ENCODE peak calls at places on chromosomes 4 and X, in six cellular contexts. N, S, D, X, J and U are unnamed samples.

GRCh38 chrX:22090181-22090580 is 58.1 kb downstream of the PHEX start:
- DNase-seq in N (no peak), S (no peak), D (no peak), X (no peak), J (no peak), U (no peak)

GRCh38 chrX:13805241-13805640 is 11.7 kb downstream of the GPM6B start:
- DNase-seq in N (no peak), S (no peak), D (no peak), X (no peak), J (no peak), U (no peak)

GRCh38 chrX:66017659-66018170 is 22.2 kb downstream of the VSIG4 start:
- DNase-seq in N (no peak), S (no peak), D (no peak), X (no peak), J (no peak), U (no peak)

GRCh38 chrX:53085661-53086229 is 3.6 kb downstream of the TSPYL2 start:
- DNase-seq in N (no peak), S (no peak), D (no peak), X (no peak), J (no peak), U (no peak)

GRCh38 chr4:4575284-4576211 is 33.7 kb upstream of the STX18 start:
- DNase-seq in N (no peak), S (peak; percentile 66), D (no peak), X (peak; percentile 82), J (no peak), U (peak; percentile 79)

GRCh38 chr4:34193451-34194154 is 2050.7 kb downstream of the ARAP2 start:
- DNase-seq in N (no peak), S (no peak), D (no peak), X (no peak), J (no peak), U (no peak)

GRCh38 chr4:75908555-75908954 is 6.3 kb upstream of the PPEF2 start:
- DNase-seq in N (no peak), S (no peak), D (no peak), X (no peak), J (no peak), U (no peak)

GRCh38 chrX:47218280-47218919 is at the start of gene CDK16:
- DNase-seq in N (peak; percentile 37), S (peak; percentile 58), D (peak; percentile 48), X (peak; percentile 97), J (peak; percentile 63), U (peak; percentile 84)

GRCh38 chr4:160537681-160538080 is 1434.8 kb downstream of the RAPGEF2 start:
- DNase-seq in N (no peak), S (no peak), D (no peak), X (no peak), J (no peak), U (no peak)

GRCh38 chrX:39381446-39381845 is 580.2 kb downstream of the MID1IP1 start:
- DNase-seq in N (no peak), S (no peak), D (no peak), X (no peak), J (no peak), U (no peak)

GRCh38 chr4:165133150-165133549 is 20.5 kb upstream of the TMEM192 start:
- DNase-seq in N (no peak), S (no peak), D (no peak), X (no peak), J (no peak), U (no peak)

GRCh38 chr4:56450342-56450741 is 14.3 kb downstream of the PAICS start:
- DNase-seq in N (no peak), S (no peak), D (no peak), X (no peak), J (no peak), U (no peak)

GRCh38 chr4:149986916-149987315 is 91.3 kb upstream of the DCLK2 start:
- DNase-seq in N (no peak), S (no peak), D (no peak), X (no peak), J (no peak), U (no peak)

GRCh38 chrX:138026211-138026610 is 460.3 kb downstream of the ZIC3 start:
- DNase-seq in N (no peak), S (no peak), D (no peak), X (no peak), J (no peak), U (peak; percentile 15)

DNA sequence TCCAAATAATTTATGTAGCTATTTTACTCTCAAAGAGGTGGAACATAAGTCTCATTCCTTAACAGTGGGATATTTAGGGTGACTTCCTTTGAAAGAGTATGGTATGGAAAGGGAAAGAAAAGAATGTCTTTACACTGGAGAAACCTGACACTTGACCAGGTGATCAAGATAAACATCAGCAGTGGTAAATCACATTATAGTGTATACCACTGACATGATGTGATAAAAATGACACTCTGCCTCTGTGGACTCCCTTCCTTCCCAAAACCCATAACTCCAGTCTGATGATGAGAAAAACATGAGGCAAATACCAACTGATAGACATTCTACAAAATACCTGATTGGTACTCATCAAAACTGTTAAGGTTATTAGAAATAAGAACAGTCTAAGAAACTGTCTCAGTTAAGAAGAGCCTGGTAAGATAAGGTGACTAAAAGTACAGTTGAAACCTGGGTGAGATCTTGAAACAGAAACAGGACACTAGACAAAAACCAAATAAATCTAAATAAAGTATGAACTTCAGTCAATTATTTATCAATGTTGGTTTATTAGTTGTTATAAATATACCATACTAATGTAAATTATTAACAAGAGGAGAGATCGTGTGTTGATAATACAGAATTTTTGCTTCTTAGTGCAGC is 144.2 kb upstream of the PCDH18 start:
- DNase-seq in N (no peak), S (no peak), D (no peak), X (no peak), J (no peak), U (no peak)
- TF ChIP-seq CTCF in N (no peak), S (no peak), D (no peak), X (no peak), J (no peak), U (no peak)

DNA sequence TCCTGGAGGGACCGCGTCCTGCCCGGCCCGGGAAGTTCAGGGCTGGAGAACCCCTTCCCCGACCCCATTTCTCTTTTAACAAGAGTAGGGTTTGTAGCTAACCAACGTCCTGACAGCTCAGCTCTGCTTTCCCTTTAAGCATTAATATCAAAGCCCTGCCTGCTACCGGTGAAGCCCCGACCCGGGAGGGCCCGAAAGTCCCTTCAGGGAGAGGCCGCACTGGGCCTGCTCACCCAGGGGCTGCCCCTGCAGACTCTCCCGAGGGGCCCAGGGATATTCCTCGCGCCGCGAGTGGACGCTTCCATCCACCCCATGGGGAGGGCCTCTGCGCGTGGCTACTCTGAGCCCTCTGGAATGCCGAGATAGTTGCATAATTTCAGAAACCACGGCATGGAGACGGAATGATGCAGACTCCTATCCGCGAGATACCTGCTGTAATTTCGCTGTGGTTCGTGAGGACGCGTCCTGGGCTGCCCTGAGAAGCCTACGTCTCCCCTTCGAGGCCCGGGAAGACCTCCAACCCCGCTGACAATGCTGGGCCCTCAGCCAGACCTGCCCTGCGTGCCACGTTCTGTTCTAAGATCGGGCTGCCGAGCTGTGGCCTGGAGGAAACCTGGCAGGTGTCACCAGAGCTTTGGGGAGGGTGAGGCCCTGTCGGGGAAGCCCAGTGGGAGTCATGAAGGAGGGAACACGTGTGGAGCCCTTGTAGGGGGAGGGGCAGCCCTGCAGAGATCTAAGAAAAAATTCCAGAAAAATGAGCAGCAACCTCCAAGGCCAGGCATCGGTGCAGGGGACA is 999 bp upstream of the CTBP1 start:
- DNase-seq in N (no peak), S (peak; percentile 26), D (no peak), X (peak; percentile 73), J (peak; percentile 40), U (peak; percentile 76)
- TF ChIP-seq CTCF in N (no peak), S (no peak), D (no peak), X (peak; percentile 12), J (no peak), U (no peak)

GRCh38 chr4:44425614-44426208 is 22.9 kb downstream of the KCTD8 start:
- DNase-seq in N (no peak), S (no peak), D (no peak), X (no peak), J (no peak), U (no peak)
- TF ChIP-seq CTCF in N (no peak), S (no peak), D (no peak), X (peak; percentile 17), J (peak; percentile 28), U (peak; percentile 8)

GRCh38 chr4:39658756-39659155 is 20.1 kb upstream of the SMIM14 start:
- DNase-seq in N (no peak), S (no peak), D (no peak), X (no peak), J (no peak), U (no peak)
- TF ChIP-seq CTCF in N (peak; percentile 30), S (peak; percentile 47), D (no peak), X (peak; percentile 45), J (peak; percentile 22), U (peak; percentile 8)

DNA sequence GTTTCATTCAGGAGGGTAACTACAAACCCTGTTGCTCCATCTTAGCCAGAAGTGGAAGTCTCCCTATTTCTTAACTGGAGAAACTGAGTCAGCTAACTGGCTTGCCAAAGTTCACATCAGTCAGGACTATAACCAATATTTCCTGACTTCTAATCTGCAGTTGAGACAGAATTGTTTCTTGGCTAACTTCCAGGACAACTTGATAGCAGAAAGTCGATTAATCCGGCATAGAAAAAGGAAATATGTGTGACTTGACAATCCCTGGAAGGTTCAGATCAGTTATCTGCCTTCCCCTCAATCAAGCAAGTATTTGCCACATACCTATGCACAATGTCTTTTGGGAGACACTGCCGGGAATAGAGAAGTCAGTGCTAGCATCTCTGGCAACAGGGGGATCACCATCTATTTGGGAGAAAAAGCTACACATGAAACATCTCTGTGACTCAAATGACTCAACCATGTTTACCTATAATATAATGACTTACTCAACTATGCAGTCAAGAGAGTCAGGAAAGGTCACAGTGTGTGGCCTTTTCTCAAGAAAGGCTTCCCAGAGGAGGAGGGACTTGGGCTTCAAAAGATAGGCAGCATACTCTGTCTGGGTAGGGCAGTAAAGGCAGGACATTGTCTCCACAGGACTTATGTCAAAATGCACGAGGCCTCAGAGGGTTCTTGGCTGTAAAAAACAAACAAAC is 12.4 kb upstream of the LONRF3 start:
- DNase-seq in N (no peak), S (no peak), D (no peak), X (no peak), J (no peak), U (no peak)
- TF ChIP-seq CTCF in N (no peak), S (no peak), D (no peak), X (no peak), J (no peak), U (no peak)

DNA sequence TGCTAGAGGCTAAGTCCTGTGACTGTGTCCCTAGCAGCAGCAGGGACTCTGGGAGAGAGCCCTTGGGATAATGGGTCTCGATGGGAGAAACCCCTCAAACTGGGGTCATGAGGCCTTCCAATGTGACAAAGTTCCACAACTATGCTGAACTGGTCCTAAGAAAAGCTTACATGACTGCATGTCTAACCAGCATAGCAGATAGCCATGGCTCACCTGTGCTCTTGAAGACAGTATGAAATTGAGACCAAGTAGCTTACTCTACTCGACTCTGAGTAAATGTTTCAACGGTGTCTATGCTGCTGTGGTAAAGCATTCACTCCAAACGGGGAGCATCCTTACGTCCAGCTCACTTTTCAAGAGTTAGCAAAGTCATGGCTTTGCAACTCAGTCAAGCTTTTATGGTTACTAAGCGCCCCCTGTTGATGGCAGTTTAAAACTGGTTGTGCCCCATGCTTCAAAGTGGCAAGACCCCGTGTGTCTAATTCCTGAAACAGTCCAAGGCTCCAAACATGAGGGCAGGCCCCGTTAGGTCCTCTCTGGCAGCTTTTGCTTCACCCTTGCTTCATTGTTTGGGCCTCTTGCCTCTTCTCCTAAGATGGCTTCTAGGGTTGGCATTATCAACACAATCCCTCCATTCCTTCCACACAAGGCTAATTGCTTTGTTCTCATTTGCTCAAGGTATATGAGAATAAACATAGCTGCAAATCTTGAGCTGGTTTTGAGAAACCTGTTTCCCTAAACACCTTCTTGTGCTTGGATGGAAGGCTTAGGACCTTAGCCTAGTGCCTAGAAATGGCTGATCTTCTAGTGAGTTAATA is 46.6 kb downstream of the CCNG2 start:
- DNase-seq in N (peak; percentile 55), S (peak; percentile 61), D (peak; percentile 61), X (peak; percentile 11), J (peak; percentile 63), U (peak; percentile 59)
- TF ChIP-seq CTCF in N (peak; percentile 80), S (peak; percentile 67), D (no peak), X (peak; percentile 73), J (peak; percentile 86), U (peak; percentile 80)

GRCh38 chr4:139453041-139453370 is 915 bp upstream of the RAB33B start:
- DNase-seq in N (peak; percentile 68), S (no peak), D (peak; percentile 61), X (no peak), J (peak; percentile 88), U (peak; percentile 67)
- TF ChIP-seq CTCF in N (peak; percentile 65), S (peak; percentile 35), D (no peak), X (peak; percentile 46), J (no peak), U (peak; percentile 44)